ENCODE peak calls at places on chromosome 1, in five cellular contexts. Y, K, M, T and P are unnamed samples.

GRCh38 chr1:91924146-91924545 is 25.1 kb upstream of the BRDT start:
- DNase-seq in Y (no peak), M (peak), T (no peak), K (peak), P (no peak)

GRCh38 chr1:47688161-47688560 is 250.3 kb downstream of the FOXD2 start:
- DNase-seq in T (no peak), K (no peak), M (no peak), Y (no peak), P (no peak)

GRCh38 chr1:2431503-2431902 is 19.1 kb upstream of the PEX10 start:
- DNase-seq in K (no peak), T (no peak), M (no peak), Y (no peak), P (no peak)

GRCh38 chr1:2785631-2786328 is 15.7 kb downstream of the TTC34 start:
- DNase-seq in M (no peak), T (no peak), K (no peak), Y (no peak), P (no peak)

GRCh38 chr1:248783367-248783766 is 27.8 kb upstream of the LYPD8 start:
- DNase-seq in Y (no peak), K (no peak), M (no peak), T (no peak), P (no peak)

GRCh38 chr1:167433884-167434283 is 84.4 kb downstream of the CD247 start:
- DNase-seq in Y (no peak), T (no peak), M (no peak), K (no peak), P (no peak)

GRCh38 chr1:156802421-156802820 is 14.2 kb downstream of the SH2D2A start:
- DNase-seq in T (no peak), K (no peak), Y (no peak), M (no peak), P (no peak)

GRCh38 chr1:5959087-5959486 is 33.1 kb downstream of the NPHP4 start:
- DNase-seq in K (no peak), Y (no peak), M (no peak), T (no peak), P (no peak)

GRCh38 chr1:6785721-6786505 is 659 bp downstream of the CAMTA1 start:
- DNase-seq in M (peak), Y (peak), T (no peak), K (peak), P (peak)

GRCh38 chr1:10897981-10898728 is 101.7 kb upstream of the CASZ1 start:
- DNase-seq in K (no peak), T (no peak), Y (peak), M (peak), P (no peak)

GRCh38 chr1:47194314-47194713 is 4.5 kb upstream of the PDZK1IP1 start:
- DNase-seq in T (no peak), K (no peak), M (no peak), Y (no peak), P (no peak)

GRCh38 chr1:2885001-2885400 is 83.5 kb upstream of the TTC34 start:
- DNase-seq in K (no peak), M (no peak), T (no peak), Y (no peak), P (no peak)

GRCh38 chr1:77986810-77987209 is 7.9 kb upstream of the FUBP1 start:
- DNase-seq in M (no peak), T (no peak), Y (no peak), K (no peak), P (no peak)